ENCODE peak calls at places on chromosomes 1 and 21, in six cellular contexts. Z is gastrocnemius medialis, X is cardiac fibroblast, O is AG04450, U is lower leg skin, N is body of pancreas. I is an unnamed sample.
A peak's percentile ranks its signal among the peaks of the same experiment; 100 is the strongest.

GRCh38 chr1:86733340-86733739 is 29.0 kb downstream of the SH3GLB1 start:
- DNase-seq in Z (no peak), X (no peak), O (no peak), U (no peak), N (no peak), I (no peak)

GRCh38 chr1:114729782-114730181 is 13.2 kb upstream of the NRAS start:
- DNase-seq in Z (no peak), X (peak; percentile 19), O (no peak), U (no peak), N (no peak), I (no peak)

GRCh38 chr1:153678519-153679336 is at the start of gene NPR1:
- DNase-seq in Z (no peak), X (peak; percentile 76), O (no peak), U (no peak), N (peak; percentile 50), I (no peak)

GRCh38 chr1:214989341-214989740 is 93.2 kb upstream of the KCNK2 start:
- DNase-seq in Z (no peak), X (peak; percentile 66), O (no peak), U (no peak), N (no peak), I (no peak)

GRCh38 chr1:167442142-167442848 is 76.0 kb downstream of the CD247 start:
- DNase-seq in Z (peak; percentile 42), X (peak; percentile 78), O (peak; percentile 23), U (peak; percentile 81), N (peak; percentile 83), I (no peak)

GRCh38 chr1:201419737-201420607 is 1.6 kb downstream of the TNNI1 start:
- DNase-seq in Z (no peak), X (peak; percentile 30), O (no peak), U (no peak), N (no peak), I (no peak)

GRCh38 chr1:92951141-92951582 is 10.1 kb downstream of the DIPK1A start:
- DNase-seq in Z (no peak), X (peak; percentile 61), O (no peak), U (peak; percentile 44), N (peak; percentile 18), I (no peak)

GRCh38 chr21:45482899-45483821 is 59.1 kb downstream of the SLC19A1 start:
- DNase-seq in Z (no peak), X (no peak), O (no peak), U (no peak), N (no peak), I (no peak)

GRCh38 chr1:5502310-5503194 is 489.7 kb downstream of the NPHP4 start:
- DNase-seq in Z (no peak), X (no peak), O (no peak), U (no peak), N (no peak), I (no peak)

GRCh38 chr1:53979712-53980450 is 33.7 kb downstream of the LRRC42 start:
- DNase-seq in Z (no peak), X (no peak), O (no peak), U (no peak), N (no peak), I (no peak)

GRCh38 chr1:119947468-119947867 is 51.2 kb upstream of the ADAM30 start:
- DNase-seq in Z (no peak), X (peak; percentile 72), O (peak; percentile 81), U (no peak), N (no peak), I (no peak)

GRCh38 chr1:48031676-48032075 is 34.5 kb upstream of the TRABD2B start:
- DNase-seq in Z (no peak), X (peak; percentile 51), O (no peak), U (no peak), N (no peak), I (no peak)

GRCh38 chr1:202116287-202116686 is 6.4 kb upstream of the GPR37L1 start:
- DNase-seq in Z (no peak), X (no peak), O (no peak), U (no peak), N (no peak), I (no peak)

GRCh38 chr1:245458761-245459174 is 304.0 kb downstream of the KIF26B start:
- DNase-seq in Z (no peak), X (peak; percentile 39), O (no peak), U (no peak), N (no peak), I (no peak)

GRCh38 chr1:182384387-182384960 is 7.1 kb downstream of the GLUL start:
- DNase-seq in Z (no peak), X (no peak), O (no peak), U (no peak), N (no peak), I (no peak)

GRCh38 chr1:233440952-233441401 is 113.5 kb downstream of the MAP3K21 start:
- DNase-seq in Z (no peak), X (peak; percentile 78), O (no peak), U (peak; percentile 20), N (peak; percentile 28), I (no peak)

GRCh38 chr1:219771039-219771438 is 157.3 kb downstream of the SLC30A10 start:
- DNase-seq in Z (no peak), X (peak; percentile 73), O (peak; percentile 91), U (peak; percentile 29), N (no peak), I (no peak)

GRCh38 chr1:241702436-241702835 is 50.4 kb downstream of the WDR64 start:
- DNase-seq in Z (no peak), X (no peak), O (no peak), U (no peak), N (peak; percentile 16), I (no peak)

GRCh38 chr1:11653616-11654570 is at the start of gene FBXO2:
- DNase-seq in Z (no peak), X (no peak), O (no peak), U (no peak), N (peak; percentile 74), I (no peak)

GRCh38 chr1:11657654-11658053 is 3.0 kb downstream of the FBXO44 start:
- DNase-seq in Z (no peak), X (no peak), O (no peak), U (no peak), N (no peak), I (no peak)

GRCh38 chr1:11654571-11655262 is at the start of gene FBXO44:
- DNase-seq in Z (peak; percentile 16), X (no peak), O (no peak), U (no peak), N (peak; percentile 87), I (no peak)

GRCh38 chr1:11653101-11653601 is 1.1 kb downstream of the FBXO2 start:
- DNase-seq in Z (no peak), X (no peak), O (no peak), U (no peak), N (peak; percentile 92), I (no peak)

DNA sequence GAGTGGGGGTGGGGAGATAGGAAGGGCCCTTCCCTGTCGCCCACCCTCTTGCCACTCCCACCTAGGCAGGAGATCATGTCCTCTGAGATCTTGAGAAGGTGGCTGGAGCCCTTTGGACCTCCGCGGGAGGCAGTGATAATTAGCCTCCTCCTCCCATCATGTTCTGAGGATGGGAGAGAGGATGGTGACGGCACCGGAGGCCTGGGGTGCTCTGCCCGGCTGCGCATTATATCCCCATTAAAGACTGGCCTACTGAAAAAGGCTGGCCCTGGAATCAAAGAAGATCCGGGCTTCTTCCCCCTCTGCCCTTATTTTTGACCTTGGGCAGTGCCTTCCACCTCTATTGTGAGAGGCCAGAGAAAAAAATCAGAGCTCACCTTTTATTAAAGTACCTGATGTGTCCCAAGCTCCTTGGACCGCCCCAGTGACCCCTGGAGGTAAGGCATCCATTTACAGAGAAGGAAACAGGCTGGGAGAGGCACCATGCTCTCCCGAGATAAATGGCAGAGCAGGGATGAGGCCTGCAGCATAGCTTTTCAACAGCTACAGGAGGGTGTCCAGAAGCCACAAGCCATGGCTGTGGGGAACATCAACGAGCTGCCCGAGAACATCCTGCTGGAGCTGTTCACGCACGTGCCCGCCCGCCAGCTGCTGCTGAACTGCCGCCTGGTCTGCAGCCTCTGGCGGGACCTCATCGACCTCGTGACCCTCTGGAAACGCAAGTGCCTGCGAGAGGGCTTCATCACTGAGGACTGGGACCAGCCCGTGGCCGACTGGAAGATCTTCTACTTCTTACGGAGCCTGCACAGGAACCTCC is 794 bp downstream of the FBXO44 start:
- DNase-seq in Z (no peak), X (no peak), O (no peak), U (no peak), N (no peak), I (no peak)
- TF ChIP-seq CTCF in Z (no peak), X (no peak), O (no peak), U (no peak), N (no peak), I (no peak)

DNA sequence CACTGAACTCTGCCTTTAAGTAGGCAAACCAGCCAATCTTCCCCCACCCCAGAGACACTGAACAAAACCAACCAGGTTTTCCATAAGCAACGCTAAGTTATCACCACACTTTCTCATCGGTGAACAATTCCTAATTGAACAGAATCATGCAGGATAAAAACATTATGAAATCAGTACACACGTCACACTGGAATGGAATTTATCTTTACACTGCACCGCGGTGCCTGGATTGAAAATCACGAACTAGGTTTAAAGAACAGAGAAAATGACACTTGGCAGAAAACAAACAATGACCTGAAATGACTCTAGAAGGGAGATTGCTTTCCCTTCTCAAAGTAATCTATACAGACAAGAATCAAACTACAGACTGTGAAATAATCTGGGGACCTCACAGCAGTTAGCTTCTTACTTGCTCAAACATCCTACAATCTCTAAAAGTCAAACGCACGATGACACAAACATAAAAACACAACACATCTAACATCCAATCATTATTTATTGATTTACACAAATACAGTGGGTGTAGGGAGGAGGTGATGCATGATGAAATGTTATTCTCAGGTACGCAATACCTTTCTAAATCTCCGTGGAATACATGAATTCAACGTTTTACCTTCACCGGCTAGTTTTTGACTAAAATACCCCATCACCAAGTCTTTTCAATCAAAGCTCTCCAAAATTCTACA is 1.9 kb downstream of the EIF4G3 start:
- DNase-seq in Z (no peak), X (peak; percentile 79), O (peak; percentile 30), U (no peak), N (peak; percentile 17), I (no peak)
- H3K4me3 ChIP-seq in Z (peak overlapping the region; percentile 65), X (peak overlapping the region; percentile 94), O (peak overlapping the region; percentile 89), U (no peak overlapping the region), N (no peak overlapping the region), I (peak overlapping the region; percentile 72)

DNA sequence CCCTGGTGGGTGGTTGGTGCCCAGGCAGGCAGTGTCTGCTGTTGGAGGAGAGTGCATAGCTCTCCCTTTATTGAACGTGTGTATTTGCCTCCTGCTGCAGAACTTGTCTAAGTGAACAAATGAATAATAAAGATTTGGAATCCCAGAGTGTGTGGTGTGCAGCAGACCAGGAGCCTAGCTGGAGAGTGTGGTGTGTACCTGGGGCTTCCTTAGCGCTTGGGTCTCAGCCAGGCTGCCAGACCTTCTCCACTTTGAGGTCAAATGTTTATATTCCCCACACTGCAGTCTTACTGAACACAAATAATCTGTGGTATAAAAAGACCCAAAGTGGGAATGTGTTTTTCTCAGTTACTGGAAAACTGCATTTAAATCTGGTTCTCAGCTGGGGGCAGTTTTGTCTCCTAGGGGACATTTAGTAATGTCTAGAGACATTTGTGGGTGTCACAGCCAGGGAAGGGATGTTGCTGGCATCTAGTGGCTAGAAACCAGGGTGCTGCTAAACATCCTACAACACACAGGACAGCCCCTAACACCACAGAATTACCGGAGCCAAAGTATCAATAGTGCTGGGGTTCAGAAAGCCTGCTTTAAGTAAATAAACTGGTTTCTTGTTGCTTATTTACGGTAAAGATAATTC is 23.6 kb downstream of the SLC37A1 start:
- DNase-seq in Z (no peak), X (no peak), O (no peak), U (no peak), N (no peak), I (no peak)
- TF ChIP-seq CTCF in Z (peak; percentile 49), X (peak; percentile 12), O (no peak), U (no peak), N (no peak), I (no peak)

DNA sequence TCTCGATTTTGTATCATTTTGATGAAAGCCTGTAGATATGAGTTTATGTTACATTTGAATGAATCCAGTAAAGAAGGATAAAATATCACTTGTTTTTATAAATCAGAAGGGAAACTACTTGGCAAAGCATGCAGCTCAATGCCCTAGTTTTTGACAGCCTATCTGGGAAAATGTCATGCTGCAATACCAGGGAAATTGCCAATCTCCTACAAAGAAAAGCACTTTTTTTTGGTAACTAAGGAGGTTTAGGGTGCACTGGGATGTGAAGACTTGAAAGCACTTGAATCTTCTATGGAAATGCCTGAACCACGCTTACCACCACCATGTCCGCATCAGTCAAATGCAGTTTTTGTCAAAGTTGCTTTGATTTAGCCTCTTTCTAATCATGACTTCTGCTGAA is 446.9 kb upstream of the LRRC7 start:
- DNase-seq in Z (no peak), X (no peak), O (no peak), U (no peak), N (no peak), I (no peak)
- H3K4me3 ChIP-seq in Z (no peak overlapping the region), X (no peak overlapping the region), O (no peak overlapping the region), U (no peak overlapping the region), N (no peak overlapping the region), I (no peak overlapping the region)

I was measured in ascending aorta.